ENCODE peak calls at places on chromosomes 3 and 15, in four cellular contexts. One of them, this sample, is unnamed.

GRCh38 chr3:8353364-8353763 is 148.3 kb upstream of the LMCD1 start:
- DNase-seq in WTC11: no peak
- DNase-seq in GM12878: no peak
- DNase-seq in HepG2: no peak
- DNase-seq in this sample: no peak

GRCh38 chr3:55622116-55622515 is 135.0 kb upstream of the WNT5A start:
- DNase-seq in WTC11: no peak
- DNase-seq in GM12878: no peak
- DNase-seq in HepG2: no peak
- DNase-seq in this sample: no peak

GRCh38 chr3:53803816-53804545 is 42.2 kb downstream of the CHDH start:
- DNase-seq in WTC11: no peak
- DNase-seq in GM12878: no peak
- DNase-seq in HepG2: no peak
- DNase-seq in this sample: no peak

GRCh38 chr3:98765721-98766120 is 2.6 kb downstream of the ST3GAL6 start:
- DNase-seq in WTC11: no peak
- DNase-seq in GM12878: no peak
- DNase-seq in HepG2: no peak
- DNase-seq in this sample: no peak

GRCh38 chr3:66195347-66195783 is 25.4 kb upstream of the SLC25A26 start:
- DNase-seq in WTC11: peak
- DNase-seq in GM12878: no peak
- DNase-seq in HepG2: no peak
- DNase-seq in this sample: peak

GRCh38 chr15:85642693-85643058 is 152.0 kb downstream of the KLHL25 start:
- DNase-seq in WTC11: no peak
- DNase-seq in GM12878: no peak
- DNase-seq in HepG2: no peak
- DNase-seq in this sample: no peak

GRCh38 chr3:41117398-41117870 is 81.9 kb upstream of the CTNNB1 start:
- DNase-seq in WTC11: no peak
- DNase-seq in GM12878: peak
- DNase-seq in HepG2: peak
- DNase-seq in this sample: peak

GRCh38 chr15:62773369-62774165 is 269.0 kb upstream of the TPM1 start:
- DNase-seq in WTC11: no peak
- DNase-seq in GM12878: no peak
- DNase-seq in HepG2: no peak
- DNase-seq in this sample: no peak

GRCh38 chr15:92683511-92683834 is 27.9 kb upstream of the FAM174B start:
- DNase-seq in WTC11: peak
- DNase-seq in GM12878: no peak
- DNase-seq in HepG2: peak
- DNase-seq in this sample: no peak

GRCh38 chr3:69115731-69116130 is 6.7 kb downstream of the LMOD3 start:
- DNase-seq in WTC11: no peak
- DNase-seq in GM12878: no peak
- DNase-seq in HepG2: no peak
- DNase-seq in this sample: no peak

GRCh38 chr3:116085456-116085855 is 359.8 kb downstream of the LSAMP start:
- DNase-seq in WTC11: no peak
- DNase-seq in GM12878: no peak
- DNase-seq in HepG2: no peak
- DNase-seq in this sample: no peak

GRCh38 chr3:113129168-113129567 is 82.2 kb upstream of the BOC start:
- DNase-seq in WTC11: no peak
- DNase-seq in GM12878: no peak
- DNase-seq in HepG2: no peak
- DNase-seq in this sample: no peak

GRCh38 chr15:54017911-54018310 is 39.7 kb downstream of the UNC13C start:
- DNase-seq in WTC11: no peak
- DNase-seq in GM12878: no peak
- DNase-seq in HepG2: no peak
- DNase-seq in this sample: no peak

GRCh38 chr15:31457161-31457560 is 130.5 kb downstream of the KLF13 start:
- DNase-seq in WTC11: no peak
- DNase-seq in GM12878: no peak
- DNase-seq in HepG2: no peak
- DNase-seq in this sample: no peak

GRCh38 chr3:53819163-53819868 is 26.9 kb downstream of the CHDH start:
- DNase-seq in WTC11: no peak
- DNase-seq in GM12878: no peak
- DNase-seq in HepG2: no peak
- DNase-seq in this sample: no peak

GRCh38 chr15:73804421-73804820 is 51.3 kb upstream of the INSYN1 start:
- DNase-seq in WTC11: no peak
- DNase-seq in GM12878: no peak
- DNase-seq in HepG2: no peak
- DNase-seq in this sample: no peak

GRCh38 chr3:172595648-172596393 is 72.6 kb upstream of the TNFSF10 start:
- DNase-seq in WTC11: no peak
- DNase-seq in GM12878: peak
- DNase-seq in HepG2: peak
- DNase-seq in this sample: peak

GRCh38 chr3:194485471-194485875 is 1.3 kb downstream of the ATP13A3 start:
- DNase-seq in WTC11: no peak
- DNase-seq in GM12878: no peak
- DNase-seq in HepG2: no peak
- DNase-seq in this sample: no peak

GRCh38 chr3:36403661-36404060 is 23.4 kb downstream of the STAC start:
- DNase-seq in WTC11: no peak
- DNase-seq in GM12878: no peak
- DNase-seq in HepG2: no peak
- DNase-seq in this sample: no peak

GRCh38 chr3:39573392-39573791 is 105.9 kb downstream of the MOBP start:
- DNase-seq in WTC11: no peak
- DNase-seq in GM12878: no peak
- DNase-seq in HepG2: no peak
- DNase-seq in this sample: no peak

GRCh38 chr3:37499820-37500219 is 325.4 kb upstream of the LRRFIP2 start:
- DNase-seq in WTC11: no peak
- DNase-seq in GM12878: no peak
- DNase-seq in HepG2: no peak
- DNase-seq in this sample: no peak

GRCh38 chr3:149534671-149535394 is 60.3 kb downstream of the TM4SF4 start:
- DNase-seq in WTC11: no peak
- DNase-seq in GM12878: no peak
- DNase-seq in HepG2: no peak
- DNase-seq in this sample: no peak

GRCh38 chr3:61601831-61602230 is 40.5 kb downstream of the PTPRG start:
- DNase-seq in WTC11: no peak
- DNase-seq in GM12878: no peak
- DNase-seq in HepG2: no peak
- DNase-seq in this sample: no peak

GRCh38 chr15:66573719-66574641 is 8.2 kb upstream of the LCTL start:
- DNase-seq in WTC11: no peak
- DNase-seq in GM12878: no peak
- DNase-seq in HepG2: no peak
- DNase-seq in this sample: no peak

GRCh38 chr3:122085666-122086065 is 30.5 kb downstream of the CD86 start:
- DNase-seq in WTC11: no peak
- DNase-seq in GM12878: no peak
- DNase-seq in HepG2: no peak
- DNase-seq in this sample: no peak

GRCh38 chr3:188842628-188843027 is 329.1 kb upstream of the TPRG1 start:
- DNase-seq in WTC11: no peak
- DNase-seq in GM12878: no peak
- DNase-seq in HepG2: no peak
- DNase-seq in this sample: no peak

GRCh38 chr3:127425505-127426443 is 137.9 kb upstream of the PRR20G start:
- DNase-seq in WTC11: no peak
- DNase-seq in GM12878: no peak
- DNase-seq in HepG2: no peak
- DNase-seq in this sample: no peak

GRCh38 chr3:41682996-41683395 is 278.9 kb downstream of the ULK4 start:
- DNase-seq in WTC11: no peak
- DNase-seq in GM12878: no peak
- DNase-seq in HepG2: no peak
- DNase-seq in this sample: no peak

GRCh38 chr15:37416103-37416502 is 315.8 kb upstream of the MEIS2 start:
- DNase-seq in WTC11: no peak
- DNase-seq in GM12878: no peak
- DNase-seq in HepG2: no peak
- DNase-seq in this sample: no peak

GRCh38 chr15:101522091-101522490 is 32.6 kb upstream of the PCSK6 start:
- DNase-seq in WTC11: no peak
- DNase-seq in GM12878: no peak
- DNase-seq in HepG2: no peak
- DNase-seq in this sample: no peak

GRCh38 chr3:184430940-184431339 is 51.1 kb downstream of the CHRD start:
- DNase-seq in WTC11: no peak
- DNase-seq in GM12878: no peak
- DNase-seq in HepG2: no peak
- DNase-seq in this sample: no peak

GRCh38 chr3:184428561-184429175 is 48.8 kb downstream of the CHRD start:
- DNase-seq in WTC11: no peak
- DNase-seq in GM12878: no peak
- DNase-seq in HepG2: no peak
- DNase-seq in this sample: no peak

GRCh38 chr3:184429786-184430185 is 49.9 kb downstream of the CHRD start:
- DNase-seq in WTC11: no peak
- DNase-seq in GM12878: no peak
- DNase-seq in HepG2: no peak
- DNase-seq in this sample: no peak

GRCh38 chr3:184423567-184423966 is 43.7 kb downstream of the CHRD start:
- DNase-seq in WTC11: no peak
- DNase-seq in GM12878: no peak
- DNase-seq in HepG2: no peak
- DNase-seq in this sample: no peak

DNA sequence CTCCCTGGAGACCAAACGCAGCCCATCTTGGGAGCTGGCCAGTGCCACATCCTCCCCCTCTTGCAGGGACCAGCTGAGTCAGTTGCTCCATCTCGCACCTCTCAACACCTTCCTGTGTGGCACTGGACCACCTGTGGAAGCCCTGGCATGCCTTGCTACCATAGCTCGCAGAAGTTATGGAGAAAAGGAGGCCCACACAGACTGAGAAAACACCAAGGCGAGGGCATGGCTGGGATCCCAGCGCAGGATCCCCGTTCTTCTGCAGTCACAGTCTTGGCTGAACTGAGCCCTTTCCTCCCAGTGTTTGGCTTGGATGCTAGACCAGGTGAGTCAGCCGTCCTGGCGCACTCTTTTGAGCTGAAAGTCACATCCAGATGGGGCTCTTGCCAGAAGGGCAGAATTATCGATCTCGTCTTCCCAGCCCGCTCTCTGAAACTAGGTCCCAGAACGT is 46.9 kb downstream of the CHRD start:
- DNase-seq in WTC11: no peak
- DNase-seq in GM12878: no peak
- DNase-seq in HepG2: no peak
- DNase-seq in this sample: no peak
- TF ChIP-seq CBFB in WTC11: no peak
- TF ChIP-seq CBFB in GM12878: no peak
- TF ChIP-seq CBFB in HepG2: no peak
- TF ChIP-seq CBFB in this sample: no peak

DNA sequence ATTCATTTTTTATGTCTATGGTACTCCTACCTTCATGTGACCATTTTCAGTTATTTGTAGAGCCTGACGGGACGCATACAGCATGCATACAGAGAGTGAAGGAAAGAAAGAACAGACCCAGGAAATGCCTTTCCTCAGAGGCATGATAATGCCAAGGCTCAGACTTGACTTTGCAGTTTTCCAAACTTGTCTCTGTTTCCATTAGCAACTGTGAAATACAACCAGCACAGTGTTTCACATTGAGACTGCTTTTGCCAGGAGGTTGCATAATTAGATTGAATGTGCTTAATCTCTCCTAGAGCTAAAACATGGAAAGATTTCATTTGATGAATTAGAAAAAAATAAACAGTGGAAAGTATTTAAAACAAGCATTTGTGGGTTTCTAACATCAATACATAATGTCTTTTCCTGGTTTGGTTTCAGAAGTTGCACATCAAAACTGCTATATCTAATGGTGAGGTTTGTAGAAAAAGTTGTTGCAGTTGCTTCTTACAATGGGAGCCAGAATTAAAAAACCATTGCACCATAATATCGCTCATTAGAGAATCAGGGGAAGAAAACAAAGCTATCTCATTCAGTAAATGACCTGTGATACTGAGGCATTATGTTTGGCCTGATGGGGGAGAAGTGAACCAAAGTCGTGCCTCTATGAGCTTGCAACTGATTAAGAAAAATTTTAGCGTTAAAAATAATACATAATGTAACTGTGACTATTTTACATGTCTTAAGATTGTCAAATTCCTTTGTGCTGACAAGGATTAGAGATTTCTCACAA is 60.4 kb upstream of the ARHGEF26 start:
- DNase-seq in WTC11: no peak
- DNase-seq in GM12878: no peak
- DNase-seq in HepG2: no peak
- DNase-seq in this sample: no peak
- TF ChIP-seq CBFB in WTC11: no peak
- TF ChIP-seq CBFB in GM12878: no peak
- TF ChIP-seq CBFB in HepG2: no peak
- TF ChIP-seq CBFB in this sample: no peak

DNA sequence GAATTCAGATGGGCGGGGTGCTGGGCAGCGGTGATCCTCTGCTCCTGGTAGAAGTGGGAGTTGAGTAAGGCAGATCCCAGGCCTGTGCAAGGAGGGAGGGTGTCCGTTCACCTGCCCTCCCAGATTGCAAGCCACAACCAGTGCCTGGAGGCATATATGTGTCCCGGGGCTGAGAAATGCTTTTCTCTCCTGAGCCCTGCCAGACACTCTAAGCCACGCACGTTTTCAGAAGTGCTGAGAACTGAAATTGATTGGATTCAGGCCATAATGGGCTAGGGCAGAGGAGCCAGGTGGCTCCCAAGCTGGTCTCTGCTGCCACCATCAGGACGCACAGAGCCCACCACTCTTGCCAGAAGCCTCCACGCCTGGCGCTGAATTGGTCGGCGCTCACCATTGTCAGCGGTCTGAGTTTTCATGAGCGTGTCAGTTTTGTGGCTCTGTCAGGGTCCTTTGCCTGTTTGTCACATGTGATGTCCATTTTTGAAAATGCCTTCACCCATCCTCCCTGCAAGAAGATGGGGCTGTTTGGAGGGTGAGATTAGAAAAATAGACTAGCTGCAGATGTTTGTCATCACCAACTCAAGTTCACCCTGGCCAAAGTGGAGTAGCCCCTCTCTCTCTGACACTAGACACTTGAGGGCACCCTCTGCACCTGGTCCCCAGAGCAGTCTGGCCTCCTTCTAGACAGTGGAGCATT is 15.4 kb upstream of the BFSP2 start:
- DNase-seq in WTC11: peak
- DNase-seq in GM12878: no peak
- DNase-seq in HepG2: peak
- DNase-seq in this sample: peak
- TF ChIP-seq CBFB in WTC11: no peak
- TF ChIP-seq CBFB in GM12878: no peak
- TF ChIP-seq CBFB in HepG2: no peak
- TF ChIP-seq CBFB in this sample: no peak

DNA sequence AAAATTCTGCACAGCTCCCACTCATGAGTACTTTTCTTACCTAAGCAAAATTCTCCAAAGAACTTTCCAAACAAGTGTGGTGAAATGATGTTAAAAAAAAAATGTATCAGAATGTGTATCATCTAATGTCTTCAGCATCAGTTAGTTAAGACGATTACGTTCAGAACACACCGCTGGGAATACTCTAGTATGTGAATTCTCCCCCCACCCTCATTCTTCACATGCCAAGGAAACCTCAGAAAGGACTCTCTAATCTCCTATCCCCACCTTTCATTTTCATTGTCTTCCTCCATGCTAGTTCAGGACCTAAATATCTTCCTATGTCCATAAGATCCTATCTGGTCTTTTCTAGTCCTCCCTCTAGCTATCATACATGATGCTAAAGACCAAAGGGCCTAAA is 457.4 kb downstream of the SHQ1 start:
- DNase-seq in WTC11: no peak
- DNase-seq in GM12878: no peak
- DNase-seq in HepG2: no peak
- DNase-seq in this sample: no peak
- TF ChIP-seq CBFB in WTC11: no peak
- TF ChIP-seq CBFB in GM12878: no peak
- TF ChIP-seq CBFB in HepG2: no peak
- TF ChIP-seq CBFB in this sample: no peak

This sample was measured in K562.